ENCODE peak calls at places on chromosome 2, in four cellular contexts. Z is Peyer's patch, X is vagina, H is Kasumi-1. S is an unnamed sample.

GRCh38 chr2:108377411-108377810 is 343 bp upstream of the SULT1C4 start:
- DNase-seq in X (no peak), Z (no peak), H (no peak), S (no peak)

GRCh38 chr2:237733677-237734300 is 64.8 kb upstream of the RBM44 start:
- DNase-seq in H (no peak), Z (no peak), X (peak), S (no peak)

GRCh38 chr2:37582371-37582770 is 89.1 kb downstream of the CDC42EP3 start:
- DNase-seq in X (no peak), Z (no peak), H (no peak), S (no peak)

GRCh38 chr2:216696751-216697560 is 1.6 kb upstream of the IGFBP5 start:
- DNase-seq in Z (no peak), X (no peak), H (peak), S (no peak)

GRCh38 chr2:174235680-174236079 is 12.7 kb downstream of the OLA1 start:
- DNase-seq in H (no peak), Z (no peak), X (no peak), S (no peak)

GRCh38 chr2:25588576-25588975 is 84.8 kb downstream of the DTNB start:
- DNase-seq in Z (no peak), X (no peak), H (no peak), S (no peak)

GRCh38 chr2:98730851-98731708 is at the start of gene MGAT4A:
- DNase-seq in X (no peak), H (peak), Z (peak), S (peak)

GRCh38 chr2:17533546-17533945 is 7.0 kb upstream of the VSNL1 start:
- DNase-seq in H (no peak), X (no peak), Z (no peak), S (no peak)

GRCh38 chr2:176001903-176002683 is at the start of gene LNPK:
- DNase-seq in Z (peak), X (peak), H (peak), S (peak)

GRCh38 chr2:83342860-83343329 is 1116.2 kb downstream of the SUCLG1 start:
- DNase-seq in H (peak), Z (no peak), X (no peak), S (peak)

S was measured in HL-60.